ENCODE peak calls at places on chromosomes 13 and 19, in seven cellular contexts. Z is OCI-LY7, V is WERI-Rb-1, C is A549, O is PC-3, N is ascending aorta, G is IMR-90. J is an unnamed sample.
A peak's percentile ranks its signal among the peaks of the same experiment; 100 is the strongest.

GRCh38 chr13:111027481-111028439 is 87.3 kb upstream of the ARHGEF7 start:
- DNase-seq in V (no peak), N (no peak), O (no peak), G (peak; percentile 50), Z (no peak), C (no peak), J (no peak)

GRCh38 chr13:20714563-20715339 is 11.3 kb downstream of the IL17D start:
- DNase-seq in C (no peak), N (no peak), V (no peak), G (peak; percentile 49), Z (no peak), O (no peak), J (peak; percentile 88)

GRCh38 chr19:46076951-46077814 is 36.4 kb upstream of the IGFL4 start:
- DNase-seq in O (peak; percentile 81), N (no peak), V (peak; percentile 86), C (peak; percentile 90), Z (peak; percentile 30), G (peak; percentile 79), J (no peak)

GRCh38 chr13:93529961-93530360 is 303.4 kb downstream of the GPC6 start:
- DNase-seq in N (no peak), V (no peak), G (peak; percentile 50), C (no peak), O (no peak), Z (no peak), J (no peak)

GRCh38 chr13:41409611-41410010 is 47.7 kb upstream of the RGCC start:
- DNase-seq in Z (no peak), G (no peak), O (no peak), V (no peak), N (no peak), C (no peak), J (no peak)

GRCh38 chr19:28691683-28692082 is 521.3 kb downstream of the UQCRFS1 start:
- DNase-seq in Z (no peak), C (no peak), V (no peak), G (no peak), O (no peak), N (no peak), J (no peak)

GRCh38 chr19:5059191-5059579 is 90.3 kb downstream of the KDM4B start:
- DNase-seq in G (no peak), V (no peak), Z (no peak), N (no peak), O (no peak), C (no peak), J (no peak)

GRCh38 chr13:28250542-28250941 is 112.2 kb downstream of the PAN3 start:
- DNase-seq in G (no peak), O (no peak), N (no peak), Z (no peak), V (no peak), C (no peak), J (no peak)

GRCh38 chr19:18227781-18228271 is 1.6 kb upstream of the PDE4C start:
- DNase-seq in O (no peak), V (no peak), N (no peak), Z (peak; percentile 67), C (no peak), G (no peak), J (no peak)

GRCh38 chr13:44300895-44301638 is 72.6 kb upstream of the SERP2 start:
- DNase-seq in Z (no peak), N (peak; percentile 53), O (peak; percentile 89), C (peak; percentile 76), G (peak; percentile 87), V (no peak), J (peak; percentile 85)

GRCh38 chr19:19404879-19405860 is at the start of gene GATAD2A:
- DNase-seq in Z (peak; percentile 90), N (peak; percentile 77), C (peak; percentile 87), G (peak; percentile 89), V (peak; percentile 87), O (peak; percentile 95), J (peak; percentile 97)

GRCh38 chr19:14116918-14117578 is 514 bp downstream of the PRKACA start:
- DNase-seq in C (no peak), Z (peak; percentile 40), V (peak; percentile 47), G (no peak), N (no peak), O (no peak), J (no peak)

GRCh38 chr19:29623726-29624488 is 17.8 kb downstream of the POP4 start:
- DNase-seq in G (no peak), N (no peak), O (no peak), V (no peak), C (no peak), Z (no peak), J (no peak)

GRCh38 chr13:105798541-105798940 is 736.9 kb downstream of the EFNB2 start:
- DNase-seq in G (no peak), N (no peak), C (no peak), V (no peak), O (no peak), Z (no peak), J (no peak)

GRCh38 chr13:40440990-40441820 is 225.2 kb downstream of the FOXO1 start:
- DNase-seq in Z (no peak), G (no peak), O (no peak), C (peak; percentile 6), N (no peak), V (peak; percentile 18), J (peak; percentile 87)

GRCh38 chr19:11130824-11131455 is 24.6 kb downstream of the SPC24 start:
- DNase-seq in N (no peak), V (peak; percentile 86), G (peak; percentile 73), O (peak; percentile 87), Z (peak; percentile 71), C (peak; percentile 79), J (peak; percentile 85)

GRCh38 chr19:29965529-29965928 is 23.5 kb downstream of the URI1 start:
- DNase-seq in G (peak; percentile 88), O (peak; percentile 66), N (no peak), V (no peak), Z (no peak), C (no peak), J (no peak)

GRCh38 chr13:105107781-105108180 is 1427.7 kb downstream of the EFNB2 start:
- DNase-seq in O (no peak), G (no peak), Z (no peak), C (no peak), V (no peak), N (no peak), J (no peak)

DNA sequence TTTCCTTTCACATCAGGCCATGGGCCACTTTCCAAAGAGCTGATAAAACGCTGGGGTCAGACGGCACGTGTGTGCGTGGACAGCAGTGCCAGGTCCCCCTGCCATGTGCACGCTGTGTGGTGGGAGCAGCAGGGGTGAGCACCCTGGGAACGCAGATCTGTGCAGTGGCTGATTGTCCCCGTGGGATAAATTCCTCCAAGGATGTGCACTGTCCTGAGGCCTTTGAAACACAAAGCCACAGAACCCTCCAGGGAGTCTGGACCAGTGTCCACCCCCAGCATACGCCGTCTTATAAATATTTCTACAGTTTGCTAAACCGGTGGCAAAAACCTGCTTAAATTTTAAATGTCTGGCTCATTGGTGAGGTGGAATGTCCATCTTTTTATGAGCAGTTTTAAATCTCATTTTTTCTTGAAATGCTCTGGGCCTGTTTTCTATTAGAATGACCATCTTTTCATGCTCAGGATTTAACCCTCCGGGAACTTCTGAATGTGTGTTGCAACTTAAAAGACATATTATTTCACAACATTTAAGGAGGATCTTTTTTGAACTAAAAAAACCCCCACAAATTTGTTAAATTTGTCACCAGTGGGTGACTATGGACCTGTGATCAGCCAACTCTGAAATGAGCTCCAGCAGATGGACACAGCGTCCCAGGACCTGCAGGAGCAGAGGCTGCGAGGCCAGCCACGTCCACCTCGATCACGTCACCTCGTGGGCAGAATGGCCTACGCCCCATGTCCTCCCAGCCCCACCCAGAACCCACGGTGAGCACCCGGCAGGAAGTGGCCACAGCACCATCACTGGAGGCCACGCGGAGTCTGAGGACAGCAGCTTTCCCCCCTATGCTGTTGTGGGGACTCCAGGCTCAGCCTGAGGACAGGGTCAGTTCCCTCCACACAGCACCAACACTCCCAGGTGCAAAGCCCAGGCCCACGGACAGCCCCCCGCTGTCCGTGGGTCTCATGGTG is 68.6 kb downstream of the RASA3 start:
- DNase-seq in V (no peak), N (no peak), C (peak; percentile 60), O (peak; percentile 22), Z (no peak), G (peak; percentile 61), J (peak; percentile 88)
- H3K4me3 ChIP-seq in V (no peak overlapping the region), N (peak overlapping the region; percentile 62), C (peak overlapping the region; percentile 42), O (peak overlapping the region; percentile 64), Z (no peak overlapping the region), G (peak overlapping the region; percentile 15), J (peak overlapping the region; percentile 71)

DNA sequence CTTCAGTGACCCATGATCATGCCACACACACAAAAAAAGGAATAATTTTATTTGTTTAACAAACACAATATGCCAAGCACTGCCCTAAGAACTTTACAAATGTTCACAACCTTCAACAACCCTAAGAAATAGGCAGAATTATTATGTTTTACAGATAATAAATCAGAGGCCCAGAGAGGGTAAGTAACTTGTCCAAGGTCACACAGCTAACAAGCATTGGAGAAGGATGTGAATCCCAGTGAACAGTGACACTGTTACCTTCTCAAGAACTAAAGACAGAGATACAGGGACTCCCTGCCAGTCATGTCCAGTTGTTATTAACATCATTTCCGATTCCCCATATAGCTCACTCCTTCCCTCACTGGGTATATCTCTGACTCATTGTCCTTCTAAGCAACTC is 13.6 kb downstream of the CEACAM20 start:
- DNase-seq in C (no peak), Z (no peak), N (no peak), V (no peak), G (no peak), O (no peak), J (no peak)
- TF ChIP-seq CTCF in C (no peak), Z (no peak), N (no peak), V (no peak), G (no peak), O (no peak), J (no peak)

DNA sequence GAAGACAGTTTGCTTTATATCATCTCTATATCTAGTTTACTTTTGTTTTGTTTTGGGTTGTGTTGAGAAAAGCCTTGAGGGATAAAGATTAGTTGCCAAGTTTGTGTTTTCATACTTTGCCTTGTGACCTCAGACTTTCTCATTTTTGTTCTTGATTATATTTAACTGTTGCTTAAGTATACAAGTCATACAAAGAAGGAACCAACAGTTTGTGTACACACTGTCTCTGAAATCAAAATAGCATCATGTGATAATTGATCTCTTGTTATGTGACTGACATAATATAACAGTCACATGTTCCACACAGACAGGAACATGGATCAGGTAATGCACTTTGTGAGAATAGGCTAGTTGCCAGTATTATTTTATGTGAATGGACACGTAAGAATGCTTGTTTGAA is 70.8 kb downstream of the SHISA2 start:
- DNase-seq in G (no peak), C (no peak), V (no peak), Z (no peak), N (no peak), O (no peak), J (no peak)
- H3K27ac ChIP-seq in G (no peak overlapping the region), C (no peak overlapping the region), V (no peak overlapping the region), Z (no peak overlapping the region), N (no peak overlapping the region), O (no peak overlapping the region), J (no peak overlapping the region)

DNA sequence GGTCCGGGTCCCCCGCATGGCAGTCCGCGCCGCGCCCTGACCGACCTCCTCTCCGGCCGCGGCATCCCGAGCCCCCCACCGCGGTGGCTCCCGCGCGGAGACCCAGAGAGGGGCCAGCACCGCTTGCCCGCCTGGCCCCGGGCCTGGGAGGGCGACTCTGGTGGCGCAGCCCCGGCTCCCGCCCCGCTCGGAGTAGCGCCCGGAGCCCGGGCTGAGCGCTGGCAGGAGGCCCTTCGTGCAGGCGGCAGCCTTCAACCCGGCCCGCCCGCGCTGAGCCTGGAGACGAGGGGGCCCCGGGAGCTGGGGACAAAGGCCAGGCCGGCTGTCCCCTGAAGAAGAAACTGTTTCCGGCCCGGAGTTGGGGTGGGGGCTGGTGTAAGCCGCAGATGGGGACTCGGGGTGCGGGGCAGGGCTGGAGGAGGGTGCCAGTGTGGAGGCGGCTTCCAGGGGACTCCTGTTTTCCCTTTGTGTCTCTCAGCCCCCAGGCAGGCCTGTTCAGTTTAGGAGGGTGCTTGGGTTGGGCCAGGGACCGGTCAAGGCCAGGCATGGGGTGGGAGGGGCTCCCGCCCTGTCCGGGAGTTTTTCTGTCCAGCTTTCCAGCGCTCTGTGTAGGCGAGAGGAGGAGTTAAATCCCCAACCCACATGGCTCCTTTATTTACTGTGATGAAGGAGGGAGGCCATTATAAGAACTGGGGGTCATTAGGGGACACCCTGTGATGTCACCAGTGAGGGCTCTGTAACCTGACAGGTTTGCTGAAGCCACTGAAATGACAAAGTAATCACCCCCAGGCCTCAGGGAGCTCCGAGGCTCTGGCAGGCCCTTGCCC is 967 bp downstream of the LRP3 start:
- DNase-seq in C (peak; percentile 65), Z (no peak), O (peak; percentile 13), G (peak; percentile 48), V (peak; percentile 33), N (no peak), J (no peak)
- H3K4me3 ChIP-seq in C (peak overlapping the region; percentile 69), Z (no peak overlapping the region), O (peak overlapping the region; percentile 72), G (peak overlapping the region; percentile 71), V (peak overlapping the region; percentile 62), N (peak overlapping the region; percentile 91), J (peak overlapping the region; percentile 75)

J was measured in coronary artery.